ENCODE peak calls at places on chromosomes 5 and 9, in ten cellular contexts. One of them, this sample, is unnamed.

GRCh38 chr9:136022731-136023400 is 61.7 kb upstream of the UBAC1 start:
- DNase-seq in K562: no peak
- DNase-seq in lower leg skin: peak; percentile 65
- DNase-seq in heart left ventricle: no peak
- DNase-seq in Peyer's patch: no peak
- DNase-seq in A549: no peak
- DNase-seq in GM12891: no peak
- DNase-seq in GM12878: no peak
- DNase-seq in ovary: no peak
- DNase-seq in NB4: no peak
- DNase-seq in this sample: no peak

GRCh38 chr5:89243611-89244010 is 360.6 kb upstream of the MEF2C start:
- DNase-seq in K562: no peak
- DNase-seq in lower leg skin: no peak
- DNase-seq in heart left ventricle: no peak
- DNase-seq in Peyer's patch: no peak
- DNase-seq in A549: no peak
- DNase-seq in GM12891: no peak
- DNase-seq in GM12878: no peak
- DNase-seq in ovary: no peak
- DNase-seq in NB4: no peak
- DNase-seq in this sample: no peak

GRCh38 chr5:179143446-179143845 is 83.3 kb downstream of the ZNF354C start:
- DNase-seq in K562: peak; percentile 32
- DNase-seq in lower leg skin: no peak
- DNase-seq in heart left ventricle: no peak
- DNase-seq in Peyer's patch: no peak
- DNase-seq in A549: no peak
- DNase-seq in GM12891: no peak
- DNase-seq in GM12878: no peak
- DNase-seq in ovary: no peak
- DNase-seq in NB4: peak; percentile 35
- DNase-seq in this sample: peak; percentile 9

GRCh38 chr5:16536246-16536645 is 70.6 kb upstream of the ZNF622 start:
- DNase-seq in K562: no peak
- DNase-seq in lower leg skin: no peak
- DNase-seq in heart left ventricle: no peak
- DNase-seq in Peyer's patch: no peak
- DNase-seq in A549: peak; percentile 16
- DNase-seq in GM12891: no peak
- DNase-seq in GM12878: no peak
- DNase-seq in ovary: no peak
- DNase-seq in NB4: no peak
- DNase-seq in this sample: no peak

GRCh38 chr5:143013176-143013575 is 243.0 kb downstream of the ARHGAP26 start:
- DNase-seq in K562: no peak
- DNase-seq in lower leg skin: no peak
- DNase-seq in heart left ventricle: no peak
- DNase-seq in Peyer's patch: no peak
- DNase-seq in A549: no peak
- DNase-seq in GM12891: no peak
- DNase-seq in GM12878: no peak
- DNase-seq in ovary: no peak
- DNase-seq in NB4: no peak
- DNase-seq in this sample: no peak

GRCh38 chr5:76305264-76305663 is 97.8 kb upstream of the IQGAP2 start:
- DNase-seq in K562: no peak
- DNase-seq in lower leg skin: no peak
- DNase-seq in heart left ventricle: no peak
- DNase-seq in Peyer's patch: no peak
- DNase-seq in A549: no peak
- DNase-seq in GM12891: no peak
- DNase-seq in GM12878: no peak
- DNase-seq in ovary: no peak
- DNase-seq in NB4: peak; percentile 71
- DNase-seq in this sample: no peak

GRCh38 chr5:984774-985173 is 23.8 kb upstream of the NKD2 start:
- DNase-seq in K562: no peak
- DNase-seq in lower leg skin: no peak
- DNase-seq in heart left ventricle: no peak
- DNase-seq in Peyer's patch: no peak
- DNase-seq in A549: no peak
- DNase-seq in GM12891: no peak
- DNase-seq in GM12878: no peak
- DNase-seq in ovary: no peak
- DNase-seq in NB4: no peak
- DNase-seq in this sample: no peak

GRCh38 chr9:79053613-79054012 is 518.2 kb upstream of the TLE4 start:
- DNase-seq in K562: no peak
- DNase-seq in lower leg skin: no peak
- DNase-seq in heart left ventricle: no peak
- DNase-seq in Peyer's patch: no peak
- DNase-seq in A549: no peak
- DNase-seq in GM12891: no peak
- DNase-seq in GM12878: peak; percentile 3
- DNase-seq in ovary: no peak
- DNase-seq in NB4: no peak
- DNase-seq in this sample: no peak

GRCh38 chr5:163914911-163915310 is 409.5 kb downstream of the MAT2B start:
- DNase-seq in K562: no peak
- DNase-seq in lower leg skin: no peak
- DNase-seq in heart left ventricle: peak; percentile 18
- DNase-seq in Peyer's patch: peak; percentile 74
- DNase-seq in A549: no peak
- DNase-seq in GM12891: no peak
- DNase-seq in GM12878: peak; percentile 27
- DNase-seq in ovary: no peak
- DNase-seq in NB4: peak; percentile 83
- DNase-seq in this sample: peak; percentile 14

GRCh38 chr5:160357861-160358411 is 12.5 kb downstream of the C1QTNF2 start:
- DNase-seq in K562: no peak
- DNase-seq in lower leg skin: no peak
- DNase-seq in heart left ventricle: peak; percentile 70
- DNase-seq in Peyer's patch: no peak
- DNase-seq in A549: no peak
- DNase-seq in GM12891: no peak
- DNase-seq in GM12878: no peak
- DNase-seq in ovary: peak; percentile 50
- DNase-seq in NB4: no peak
- DNase-seq in this sample: no peak

GRCh38 chr9:37324691-37325490 is 97.6 kb upstream of the GRHPR start:
- DNase-seq in K562: no peak
- DNase-seq in lower leg skin: no peak
- DNase-seq in heart left ventricle: no peak
- DNase-seq in Peyer's patch: no peak
- DNase-seq in A549: no peak
- DNase-seq in GM12891: no peak
- DNase-seq in GM12878: no peak
- DNase-seq in ovary: no peak
- DNase-seq in NB4: peak; percentile 15
- DNase-seq in this sample: no peak

GRCh38 chr9:26809795-26810194 is 82.8 kb downstream of the CAAP1 start:
- DNase-seq in K562: no peak
- DNase-seq in lower leg skin: no peak
- DNase-seq in heart left ventricle: no peak
- DNase-seq in Peyer's patch: no peak
- DNase-seq in A549: peak; percentile 42
- DNase-seq in GM12891: no peak
- DNase-seq in GM12878: no peak
- DNase-seq in ovary: no peak
- DNase-seq in NB4: no peak
- DNase-seq in this sample: no peak

GRCh38 chr9:104993291-104993963 is 65.5 kb upstream of the ABCA1 start:
- DNase-seq in K562: no peak
- DNase-seq in lower leg skin: peak; percentile 95
- DNase-seq in heart left ventricle: peak; percentile 81
- DNase-seq in Peyer's patch: peak; percentile 52
- DNase-seq in A549: no peak
- DNase-seq in GM12891: no peak
- DNase-seq in GM12878: no peak
- DNase-seq in ovary: no peak
- DNase-seq in NB4: peak; percentile 79
- DNase-seq in this sample: peak; percentile 98

GRCh38 chr9:36191290-36191645 is 547 bp downstream of the CLTA start:
- DNase-seq in K562: no peak
- DNase-seq in lower leg skin: peak; percentile 90
- DNase-seq in heart left ventricle: peak; percentile 31
- DNase-seq in Peyer's patch: no peak
- DNase-seq in A549: peak; percentile 14
- DNase-seq in GM12891: no peak
- DNase-seq in GM12878: no peak
- DNase-seq in ovary: no peak
- DNase-seq in NB4: peak; percentile 42
- DNase-seq in this sample: peak; percentile 66

DNA sequence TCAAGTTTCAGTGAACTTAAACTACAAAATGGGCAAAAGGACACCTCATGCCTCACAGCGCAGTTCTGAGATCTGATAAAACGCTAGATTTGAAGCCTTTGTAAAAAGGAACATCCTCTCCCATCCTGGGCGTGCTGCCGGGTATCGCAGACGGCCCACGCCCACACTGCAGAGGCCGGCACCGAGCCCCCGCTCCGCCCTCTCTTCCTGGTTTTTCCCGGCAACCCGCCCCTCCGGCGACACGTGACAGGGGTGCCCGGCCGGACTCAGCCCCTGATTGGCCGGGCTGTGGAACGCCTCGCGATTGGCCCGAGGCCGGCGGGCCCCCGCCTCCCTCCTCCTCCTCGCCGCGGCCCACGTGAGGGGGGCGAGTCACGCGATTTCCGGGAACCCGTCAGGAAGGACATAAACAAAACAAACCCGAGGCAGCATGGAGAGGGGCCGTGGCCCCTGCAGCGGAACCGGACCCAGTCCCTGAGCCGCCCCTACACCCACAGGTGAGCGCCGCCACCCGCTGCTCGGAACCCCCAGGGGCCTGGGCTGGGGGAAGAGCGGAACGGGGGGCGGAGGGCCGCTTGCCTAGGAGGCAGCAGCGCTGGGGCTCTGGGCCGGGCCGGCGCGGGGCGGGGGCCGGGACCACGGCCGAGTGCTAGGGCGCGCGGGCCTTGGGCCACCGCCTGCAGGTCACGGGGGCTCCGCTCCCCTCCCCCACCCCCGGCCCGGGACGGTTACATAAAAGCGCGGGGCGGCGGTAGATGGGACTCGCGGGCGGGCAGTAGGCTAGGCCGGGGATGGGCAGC is at the start of gene CREBRF:
- DNase-seq in K562: peak; percentile 98
- DNase-seq in lower leg skin: peak; percentile 100
- DNase-seq in heart left ventricle: peak; percentile 98
- DNase-seq in Peyer's patch: peak; percentile 99
- DNase-seq in A549: peak; percentile 94
- DNase-seq in GM12891: peak; percentile 86
- DNase-seq in GM12878: peak; percentile 83
- DNase-seq in ovary: peak; percentile 99
- DNase-seq in NB4: peak; percentile 97
- DNase-seq in this sample: peak; percentile 97
- TF ChIP-seq POLR2A in K562: peak; percentile 62
- TF ChIP-seq POLR2A in lower leg skin: no peak
- TF ChIP-seq POLR2A in heart left ventricle: peak; percentile 44
- TF ChIP-seq POLR2A in Peyer's patch: peak; percentile 12
- TF ChIP-seq POLR2A in A549: peak; percentile 66
- TF ChIP-seq POLR2A in GM12891: peak; percentile 45
- TF ChIP-seq POLR2A in GM12878: peak; percentile 73
- TF ChIP-seq POLR2A in ovary: peak; percentile 42
- TF ChIP-seq POLR2A in NB4: peak; percentile 30
- TF ChIP-seq POLR2A in this sample: peak; percentile 39

GRCh38 chr9:130184983-130185382 is 12.8 kb downstream of the NCS1 start:
- DNase-seq in K562: no peak
- DNase-seq in lower leg skin: no peak
- DNase-seq in heart left ventricle: no peak
- DNase-seq in Peyer's patch: no peak
- DNase-seq in A549: no peak
- DNase-seq in GM12891: no peak
- DNase-seq in GM12878: no peak
- DNase-seq in ovary: no peak
- DNase-seq in NB4: no peak
- DNase-seq in this sample: no peak

GRCh38 chr9:130185494-130186005 is 13.3 kb downstream of the NCS1 start:
- DNase-seq in K562: no peak
- DNase-seq in lower leg skin: no peak
- DNase-seq in heart left ventricle: no peak
- DNase-seq in Peyer's patch: no peak
- DNase-seq in A549: no peak
- DNase-seq in GM12891: no peak
- DNase-seq in GM12878: no peak
- DNase-seq in ovary: no peak
- DNase-seq in NB4: no peak
- DNase-seq in this sample: no peak

GRCh38 chr9:130182090-130182909 is 10.1 kb downstream of the NCS1 start:
- DNase-seq in K562: peak; percentile 50
- DNase-seq in lower leg skin: no peak
- DNase-seq in heart left ventricle: no peak
- DNase-seq in Peyer's patch: no peak
- DNase-seq in A549: peak; percentile 34
- DNase-seq in GM12891: no peak
- DNase-seq in GM12878: no peak
- DNase-seq in ovary: no peak
- DNase-seq in NB4: no peak
- DNase-seq in this sample: no peak

GRCh38 chr9:130181645-130182044 is 9.4 kb downstream of the NCS1 start:
- DNase-seq in K562: no peak
- DNase-seq in lower leg skin: no peak
- DNase-seq in heart left ventricle: no peak
- DNase-seq in Peyer's patch: peak; percentile 88
- DNase-seq in A549: no peak
- DNase-seq in GM12891: no peak
- DNase-seq in GM12878: no peak
- DNase-seq in ovary: no peak
- DNase-seq in NB4: no peak
- DNase-seq in this sample: peak; percentile 53

GRCh38 chr9:130183133-130183762 is 11.0 kb downstream of the NCS1 start:
- DNase-seq in K562: no peak
- DNase-seq in lower leg skin: no peak
- DNase-seq in heart left ventricle: no peak
- DNase-seq in Peyer's patch: no peak
- DNase-seq in A549: peak; percentile 34
- DNase-seq in GM12891: no peak
- DNase-seq in GM12878: no peak
- DNase-seq in ovary: no peak
- DNase-seq in NB4: no peak
- DNase-seq in this sample: no peak
- TF ChIP-seq POLR2A in K562: no peak
- TF ChIP-seq POLR2A in lower leg skin: no peak
- TF ChIP-seq POLR2A in heart left ventricle: no peak
- TF ChIP-seq POLR2A in Peyer's patch: no peak
- TF ChIP-seq POLR2A in A549: no peak
- TF ChIP-seq POLR2A in GM12891: no peak
- TF ChIP-seq POLR2A in GM12878: no peak
- TF ChIP-seq POLR2A in ovary: no peak
- TF ChIP-seq POLR2A in NB4: no peak
- TF ChIP-seq POLR2A in this sample: no peak

GRCh38 chr5:36491860-36492259 is 114.5 kb upstream of the SLC1A3 start:
- DNase-seq in K562: no peak
- DNase-seq in lower leg skin: no peak
- DNase-seq in heart left ventricle: no peak
- DNase-seq in Peyer's patch: no peak
- DNase-seq in A549: no peak
- DNase-seq in GM12891: no peak
- DNase-seq in GM12878: no peak
- DNase-seq in ovary: no peak
- DNase-seq in NB4: no peak
- DNase-seq in this sample: no peak
- TF ChIP-seq POLR2A in K562: no peak
- TF ChIP-seq POLR2A in lower leg skin: no peak
- TF ChIP-seq POLR2A in heart left ventricle: no peak
- TF ChIP-seq POLR2A in Peyer's patch: no peak
- TF ChIP-seq POLR2A in A549: no peak
- TF ChIP-seq POLR2A in GM12891: no peak
- TF ChIP-seq POLR2A in GM12878: no peak
- TF ChIP-seq POLR2A in ovary: no peak
- TF ChIP-seq POLR2A in NB4: no peak
- TF ChIP-seq POLR2A in this sample: no peak

GRCh38 chr5:41924872-41925554 is at the start of gene FBXO4:
- DNase-seq in K562: peak; percentile 80
- DNase-seq in lower leg skin: peak; percentile 97
- DNase-seq in heart left ventricle: peak; percentile 89
- DNase-seq in Peyer's patch: peak; percentile 92
- DNase-seq in A549: peak; percentile 84
- DNase-seq in GM12891: peak; percentile 49
- DNase-seq in GM12878: peak; percentile 63
- DNase-seq in ovary: peak; percentile 88
- DNase-seq in NB4: peak; percentile 88
- DNase-seq in this sample: peak; percentile 92
- TF ChIP-seq POLR2A in K562: peak; percentile 94
- TF ChIP-seq POLR2A in lower leg skin: no peak
- TF ChIP-seq POLR2A in heart left ventricle: peak; percentile 42
- TF ChIP-seq POLR2A in Peyer's patch: peak; percentile 74
- TF ChIP-seq POLR2A in A549: peak; percentile 83
- TF ChIP-seq POLR2A in GM12891: peak; percentile 86
- TF ChIP-seq POLR2A in GM12878: peak; percentile 96
- TF ChIP-seq POLR2A in ovary: peak; percentile 60
- TF ChIP-seq POLR2A in NB4: no peak
- TF ChIP-seq POLR2A in this sample: peak; percentile 93